ENCODE peak calls at places on chromosomes 7 and 10, in eight cellular contexts. D, Z, H, Y, J, V, T and K are unnamed samples.
A peak's percentile ranks its signal among the peaks of the same experiment; 100 is the strongest.

GRCh38 chr7:149291036-149291835 is 29.2 kb downstream of the ZNF783 start:
- DNase-seq in Z (no peak), D (no peak), Y (no peak), V (no peak), H (no peak), J (no peak), T (no peak), K (no peak)

GRCh38 chr7:36707922-36708321 is 16.4 kb downstream of the AOAH start:
- DNase-seq in Y (no peak), H (no peak), V (no peak), J (no peak), T (no peak), Z (no peak), D (no peak), K (no peak)

GRCh38 chr10:125683821-125684220 is 858 bp upstream of the TEX36 start:
- DNase-seq in Y (no peak), V (no peak), Z (no peak), T (no peak), D (no peak), J (no peak), H (no peak), K (no peak)

GRCh38 chr10:102775973-102776669 is 32.4 kb downstream of the WBP1L start:
- DNase-seq in H (peak; percentile 96), Z (peak; percentile 59), J (peak; percentile 96), V (no peak), D (peak; percentile 78), T (no peak), Y (peak; percentile 66), K (peak; percentile 95)

GRCh38 chr10:103800789-103801540 is 54.4 kb downstream of the SH3PXD2A start:
- DNase-seq in Z (no peak), D (no peak), H (no peak), V (peak; percentile 60), T (no peak), Y (no peak), J (no peak), K (no peak)

GRCh38 chr7:131105294-131105802 is 222.3 kb upstream of the MKLN1 start:
- DNase-seq in H (no peak), T (no peak), Y (no peak), J (no peak), D (no peak), Z (no peak), V (no peak), K (peak; percentile 12)

GRCh38 chr10:28984431-28984830 is 304.4 kb upstream of the LYZL1 start:
- DNase-seq in Z (peak; percentile 44), H (peak; percentile 96), D (peak; percentile 84), T (peak; percentile 72), J (peak; percentile 81), Y (no peak), V (peak; percentile 75), K (peak; percentile 76)

GRCh38 chr10:117734626-117735405 is 192.3 kb downstream of the EMX2 start:
- DNase-seq in H (no peak), Y (no peak), Z (no peak), J (no peak), D (no peak), V (no peak), T (no peak), K (no peak)

GRCh38 chr10:71920540-71921318 is 43.5 kb upstream of the CHST3 start:
- DNase-seq in V (peak; percentile 74), Y (no peak), H (peak; percentile 41), Z (peak; percentile 67), T (peak; percentile 35), D (no peak), J (peak; percentile 33), K (no peak)

GRCh38 chr7:69749358-69749757 is 151.1 kb downstream of the AUTS2 start:
- DNase-seq in H (no peak), V (no peak), J (no peak), T (no peak), Y (no peak), D (no peak), Z (no peak), K (no peak)

GRCh38 chr7:94969434-94970084 is 62.2 kb downstream of the PPP1R9A start:
- DNase-seq in V (no peak), J (no peak), D (no peak), T (no peak), Z (no peak), H (no peak), Y (no peak), K (no peak)

GRCh38 chr10:75744242-75744641 is 312.8 kb downstream of the LRMDA start:
- DNase-seq in J (no peak), Y (no peak), H (no peak), Z (no peak), T (no peak), D (no peak), V (no peak), K (peak; percentile 9)

GRCh38 chr10:98269435-98269912 is 1.5 kb upstream of the LOXL4 start:
- DNase-seq in D (peak; percentile 84), J (peak; percentile 70), T (peak; percentile 55), Z (peak; percentile 44), Y (peak; percentile 56), H (peak; percentile 84), V (peak; percentile 88), K (peak; percentile 78)

GRCh38 chr10:44924261-44925040 is 13.3 kb downstream of the TMEM72 start:
- DNase-seq in T (no peak), H (no peak), V (no peak), Y (no peak), J (no peak), Z (no peak), D (no peak), K (no peak)

GRCh38 chr7:149719050-149719899 is 54.1 kb downstream of the ZNF467 start:
- DNase-seq in Y (no peak), H (peak; percentile 70), Z (no peak), V (no peak), D (no peak), J (peak; percentile 83), T (no peak), K (peak; percentile 71)

GRCh38 chr7:138726288-138726687 is 25.1 kb upstream of the SVOPL start:
- DNase-seq in J (no peak), D (no peak), Z (no peak), T (no peak), H (no peak), Y (peak; percentile 39), V (no peak), K (no peak)

GRCh38 chr10:74947781-74948401 is 121.5 kb downstream of the KAT6B start:
- DNase-seq in H (no peak), Y (peak; percentile 68), Z (peak; percentile 22), V (no peak), D (no peak), J (no peak), T (no peak), K (no peak)

GRCh38 chr7:151051108-151051507 is 2.8 kb downstream of the ASIC3 start:
- DNase-seq in H (peak; percentile 77), Y (no peak), T (no peak), Z (peak; percentile 43), V (no peak), D (peak; percentile 69), J (peak; percentile 46), K (peak; percentile 72)

DNA sequence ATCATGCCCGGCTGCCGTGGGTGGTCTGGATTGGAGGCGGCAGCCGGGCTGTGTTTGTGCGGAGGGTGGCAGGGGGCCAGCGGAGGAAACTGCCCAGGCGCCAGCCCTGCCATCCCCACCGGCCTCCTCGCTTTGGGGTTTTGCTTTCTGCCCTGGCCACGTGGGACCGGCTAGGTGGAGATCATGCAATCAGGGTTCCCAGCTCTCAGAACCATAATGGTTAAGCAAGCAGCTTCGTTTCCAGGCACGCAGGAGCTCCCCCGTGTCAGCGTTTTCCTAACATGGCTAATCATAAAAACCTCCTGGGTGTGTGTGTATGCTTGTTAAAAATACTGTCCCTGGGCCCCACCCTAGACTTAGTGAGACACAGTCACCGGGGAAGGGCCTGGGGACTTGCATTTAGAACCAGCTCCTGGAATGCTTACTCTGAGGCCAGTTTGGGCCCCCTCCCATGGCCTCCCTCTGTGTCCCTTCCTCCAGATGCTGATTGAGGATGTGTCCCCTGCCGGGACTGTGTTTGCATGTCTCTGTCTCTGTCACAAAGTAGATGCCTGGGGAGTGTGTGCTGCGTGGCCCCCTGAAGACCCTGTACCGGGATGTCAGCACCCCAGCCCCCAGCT is 119.3 kb downstream of the CUX1 start:
- DNase-seq in V (no peak), J (no peak), Y (no peak), Z (peak; percentile 71), D (no peak), T (no peak), H (peak; percentile 52), K (peak; percentile 36)
- H3K4me3 ChIP-seq in V (no peak overlapping the region), J (peak overlapping the region; percentile 22), Y (no peak overlapping the region), Z (peak overlapping the region; percentile 17), D (peak overlapping the region; percentile 27), T (peak overlapping the region; percentile 20), H (no peak overlapping the region), K (no peak overlapping the region)

GRCh38 chr10:58963101-58963534 is 213.3 kb upstream of the PHYHIPL start:
- DNase-seq in D (no peak), T (no peak), J (no peak), Y (no peak), V (no peak), H (no peak), Z (no peak), K (no peak)
- H3K4me3 ChIP-seq in D (no peak overlapping the region), T (no peak overlapping the region), J (no peak overlapping the region), Y (no peak overlapping the region), V (no peak overlapping the region), H (no peak overlapping the region), Z (no peak overlapping the region), K (no peak overlapping the region)

DNA sequence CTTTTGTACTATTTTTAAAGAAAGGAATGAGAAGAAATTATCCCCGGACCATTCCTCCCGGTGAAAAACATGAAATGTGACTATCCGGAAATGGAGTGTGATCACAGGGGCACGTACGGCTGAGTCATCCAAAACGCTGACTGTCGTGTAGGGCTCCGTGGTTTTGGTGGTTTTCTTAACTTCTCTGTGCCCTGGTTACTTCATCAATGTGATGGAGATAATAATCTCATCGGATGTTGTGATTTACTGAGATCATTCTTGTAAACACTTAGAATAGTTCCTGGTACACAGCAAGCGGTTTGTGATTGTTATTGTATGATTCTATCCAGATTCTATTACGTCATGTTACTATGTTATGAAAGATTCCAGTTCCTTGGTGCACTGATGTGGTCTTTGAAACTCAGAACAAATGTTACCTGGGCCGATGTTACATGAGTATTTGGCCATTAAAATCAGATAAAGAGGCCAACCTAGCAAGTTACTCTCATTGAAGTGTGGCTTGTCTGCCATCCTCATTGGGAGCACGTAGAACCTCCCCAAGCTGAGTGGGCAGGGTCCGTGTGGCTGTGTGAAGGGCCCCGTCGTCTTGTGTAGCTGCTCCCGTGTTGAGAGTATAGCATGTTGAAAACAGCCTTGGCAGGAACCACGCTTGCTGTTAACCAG is 99.5 kb downstream of the CAMK1D start:
- DNase-seq in H (peak; percentile 53), J (peak; percentile 98), V (peak; percentile 96), Z (peak; percentile 43), D (no peak), Y (no peak), T (peak; percentile 71), K (peak; percentile 94)
- H3K4me3 ChIP-seq in H (no peak overlapping the region), J (peak overlapping the region; percentile 13), V (peak overlapping the region; percentile 35), Z (no peak overlapping the region), D (no peak overlapping the region), Y (no peak overlapping the region), T (no peak overlapping the region), K (no peak overlapping the region)

DNA sequence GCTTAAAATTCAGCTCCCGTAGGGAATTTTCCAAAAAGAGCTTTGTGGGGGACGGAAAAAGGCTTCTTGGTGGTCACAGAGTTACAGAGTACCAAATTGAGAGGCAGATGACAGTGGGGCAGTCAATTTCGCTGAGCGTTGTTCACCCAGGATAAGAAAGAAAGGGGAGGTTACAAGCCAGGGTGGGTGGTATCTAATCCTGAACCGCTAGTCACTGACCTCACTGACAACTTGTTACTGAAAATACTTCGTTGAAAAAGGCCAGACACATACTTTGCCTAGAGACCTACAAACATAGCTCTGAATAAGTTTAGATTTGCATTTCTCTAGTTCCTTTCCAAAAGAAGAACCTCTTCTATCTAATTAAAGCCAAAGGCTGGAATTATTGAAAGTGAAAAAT is at the start of gene CTNNA3:
- DNase-seq in T (no peak), J (no peak), Z (no peak), Y (no peak), D (no peak), V (no peak), H (no peak), K (no peak)
- H3K4me3 ChIP-seq in T (no peak within 1 kb of the TSS), J (no peak within 1 kb of the TSS), Z (peak within 1 kb of the TSS; percentile 15), Y (no peak within 1 kb of the TSS), D (peak within 1 kb of the TSS; percentile 42), V (no peak within 1 kb of the TSS), H (no peak within 1 kb of the TSS), K (no peak within 1 kb of the TSS)